ENCODE peak calls at places on chromosomes 6 and 20, in six cellular contexts. X is NB4, K is heart left ventricle, V is GM12891, L is body of pancreas, P is upper lobe of left lung. H is an unnamed sample.

GRCh38 chr6:106178900-106179299 is 92.8 kb downstream of the PRDM1 start:
- DNase-seq in P (no peak), X (peak), L (no peak), K (no peak), V (no peak), H (no peak)

GRCh38 chr6:159232751-159233150 is 63.6 kb downstream of the FNDC1 start:
- DNase-seq in P (no peak), X (no peak), L (no peak), K (no peak), V (no peak), H (no peak)

GRCh38 chr20:37522258-37523011 is 1.4 kb downstream of the NNAT start:
- DNase-seq in X (no peak), K (no peak), P (peak), V (no peak), L (no peak), H (peak)

GRCh38 chr20:40493071-40493470 is 196.0 kb downstream of the MAFB start:
- DNase-seq in K (peak), L (peak), X (no peak), V (no peak), P (peak), H (no peak)

GRCh38 chr20:20930500-20930899 is 175.7 kb downstream of the LINC00237 start:
- DNase-seq in X (no peak), L (no peak), K (no peak), V (no peak), P (no peak), H (no peak)

GRCh38 chr6:160031442-160031841 is 62.6 kb downstream of the IGF2R start:
- DNase-seq in X (no peak), V (no peak), L (no peak), P (no peak), K (no peak), H (no peak)

GRCh38 chr20:47230811-47231256 is 125.7 kb downstream of the ZMYND8 start:
- DNase-seq in X (peak), K (no peak), P (no peak), V (no peak), L (no peak), H (no peak)

GRCh38 chr6:166924531-166924930 is 31.8 kb downstream of the RNASET2 start:
- DNase-seq in L (no peak), P (no peak), X (no peak), K (no peak), V (no peak), H (no peak)

GRCh38 chr6:32084780-32085179 is 24.4 kb downstream of the TNXB start:
- DNase-seq in K (no peak), P (no peak), V (no peak), X (no peak), L (no peak), H (no peak)

GRCh38 chr20:20743511-20744169 is 31.2 kb upstream of the RALGAPA2 start:
- DNase-seq in K (peak), P (peak), V (no peak), X (peak), L (peak), H (peak)

GRCh38 chr6:1645466-1646185 is 35.9 kb downstream of the FOXC1 start:
- DNase-seq in K (no peak), L (no peak), V (no peak), P (no peak), X (no peak), H (no peak)

GRCh38 chr20:3109350-3110302 is 25.1 kb upstream of the AVP start:
- DNase-seq in X (no peak), L (no peak), V (no peak), P (no peak), K (peak), H (no peak)

GRCh38 chr6:12420626-12421025 is 130.5 kb downstream of the EDN1 start:
- DNase-seq in V (no peak), X (no peak), P (no peak), K (no peak), L (no peak), H (no peak)

GRCh38 chr6:118263929-118264486 is 284.1 kb upstream of the PLN start:
- DNase-seq in P (no peak), L (no peak), X (peak), V (no peak), K (no peak), H (peak)

GRCh38 chr6:75633045-75633444 is 31.4 kb downstream of the SENP6 start:
- DNase-seq in L (no peak), P (no peak), X (no peak), K (no peak), V (no peak), H (peak)

GRCh38 chr6:50927816-50928215 is 109.1 kb downstream of the TFAP2B start:
- DNase-seq in P (no peak), X (no peak), V (no peak), L (no peak), K (no peak), H (no peak)

GRCh38 chr20:52552181-52552872 is 360.7 kb upstream of the ZFP64 start:
- DNase-seq in L (no peak), V (no peak), P (no peak), K (no peak), X (no peak), H (no peak)

GRCh38 chr6:44100088-44100550 is 27.1 kb downstream of the MRPL14 start:
- DNase-seq in L (peak), X (peak), V (no peak), P (no peak), K (no peak), H (peak)

GRCh38 chr6:36983538-36983937 is 2.5 kb downstream of the MTCH1 start:
- DNase-seq in K (no peak), L (no peak), X (no peak), P (no peak), V (no peak), H (no peak)

GRCh38 chr20:63540417-63541186 is 3.4 kb upstream of the PTK6 start:
- DNase-seq in V (no peak), P (no peak), X (peak), K (no peak), L (no peak), H (no peak)

GRCh38 chr20:7516631-7517051 is 423.6 kb downstream of the HAO1 start:
- DNase-seq in V (no peak), P (no peak), X (no peak), L (no peak), K (no peak), H (no peak)

GRCh38 chr6:154414021-154414813 is 57.6 kb upstream of the IPCEF1 start:
- DNase-seq in P (no peak), K (no peak), V (no peak), L (no peak), X (peak), H (no peak)

GRCh38 chr6:149580880-149581279 is 14.7 kb downstream of the GINM1 start:
- DNase-seq in V (no peak), K (no peak), P (no peak), L (no peak), X (no peak), H (no peak)

GRCh38 chr6:119541132-119541905 is 191.8 kb upstream of the MAN1A1 start:
- DNase-seq in K (no peak), X (no peak), L (no peak), V (no peak), P (no peak), H (no peak)

GRCh38 chr6:48403587-48403986 is 292.6 kb upstream of the PTCHD4 start:
- DNase-seq in P (no peak), K (no peak), X (no peak), L (no peak), V (no peak), H (no peak)

GRCh38 chr6:168284187-168284586 is 35.4 kb downstream of the DACT2 start:
- DNase-seq in X (no peak), K (no peak), V (no peak), P (no peak), L (no peak), H (no peak)

GRCh38 chr6:169741344-169741743 is 10.0 kb downstream of the DYNLT2 start:
- DNase-seq in K (no peak), V (no peak), X (no peak), L (no peak), P (no peak), H (no peak)

GRCh38 chr6:80363501-80363900 is 257.0 kb downstream of the BCKDHB start:
- DNase-seq in L (no peak), X (no peak), V (no peak), K (no peak), P (no peak), H (no peak)

GRCh38 chr6:146851837-146852236 is 253.1 kb downstream of the ADGB start:
- DNase-seq in K (no peak), V (no peak), L (no peak), P (no peak), X (peak), H (no peak)

GRCh38 chr6:51139841-51140462 is 321.3 kb downstream of the TFAP2B start:
- DNase-seq in L (no peak), V (no peak), X (no peak), P (no peak), K (no peak), H (no peak)

GRCh38 chr6:169988769-169989550 is 237.5 kb downstream of the ERMARD start:
- DNase-seq in P (no peak), L (no peak), V (no peak), K (peak), X (no peak), H (no peak)

GRCh38 chr20:15205719-15206118 is 868.3 kb upstream of the FLRT3 start:
- DNase-seq in P (no peak), X (no peak), K (no peak), V (no peak), L (no peak), H (no peak)

GRCh38 chr20:63224272-63225081 is 8.5 kb upstream of the YTHDF1 start:
- DNase-seq in X (peak), P (peak), L (peak), K (peak), V (no peak), H (no peak)

GRCh38 chr6:16316741-16317251 is 78.4 kb downstream of the GMPR start:
- DNase-seq in X (peak), K (no peak), L (peak), P (no peak), V (no peak), H (peak)

GRCh38 chr6:157143171-157143884 is 180.0 kb downstream of the TMEM242 start:
- DNase-seq in K (no peak), X (no peak), V (no peak), L (no peak), P (no peak), H (no peak)

GRCh38 chr6:44732243-44732642 is 344.7 kb downstream of the CDC5L start:
- DNase-seq in K (no peak), X (no peak), L (no peak), V (no peak), P (no peak), H (no peak)

GRCh38 chr6:29792123-29793035 is 35.2 kb upstream of the HLA-G start:
- DNase-seq in K (peak), P (peak), X (no peak), V (peak), L (peak), H (peak)
- TF ChIP-seq POLR2A in K (no peak), P (no peak), X (no peak), V (no peak), L (peak), H (no peak)

GRCh38 chr20:35542990-35543389 is 1.1 kb downstream of the ERGIC3 start:
- DNase-seq in K (no peak), P (no peak), V (no peak), L (no peak), X (no peak), H (no peak)

GRCh38 chr20:35539756-35540212 is 2.1 kb upstream of the ERGIC3 start:
- DNase-seq in V (no peak), K (no peak), L (peak), P (peak), X (no peak), H (peak)

GRCh38 chr20:35541118-35541782 is 628 bp upstream of the ERGIC3 start:
- DNase-seq in V (no peak), X (no peak), L (no peak), K (no peak), P (no peak), H (no peak)

GRCh38 chr20:35544436-35544835 is 2.6 kb downstream of the ERGIC3 start:
- DNase-seq in X (no peak), L (no peak), P (no peak), K (no peak), V (no peak), H (no peak)

DNA sequence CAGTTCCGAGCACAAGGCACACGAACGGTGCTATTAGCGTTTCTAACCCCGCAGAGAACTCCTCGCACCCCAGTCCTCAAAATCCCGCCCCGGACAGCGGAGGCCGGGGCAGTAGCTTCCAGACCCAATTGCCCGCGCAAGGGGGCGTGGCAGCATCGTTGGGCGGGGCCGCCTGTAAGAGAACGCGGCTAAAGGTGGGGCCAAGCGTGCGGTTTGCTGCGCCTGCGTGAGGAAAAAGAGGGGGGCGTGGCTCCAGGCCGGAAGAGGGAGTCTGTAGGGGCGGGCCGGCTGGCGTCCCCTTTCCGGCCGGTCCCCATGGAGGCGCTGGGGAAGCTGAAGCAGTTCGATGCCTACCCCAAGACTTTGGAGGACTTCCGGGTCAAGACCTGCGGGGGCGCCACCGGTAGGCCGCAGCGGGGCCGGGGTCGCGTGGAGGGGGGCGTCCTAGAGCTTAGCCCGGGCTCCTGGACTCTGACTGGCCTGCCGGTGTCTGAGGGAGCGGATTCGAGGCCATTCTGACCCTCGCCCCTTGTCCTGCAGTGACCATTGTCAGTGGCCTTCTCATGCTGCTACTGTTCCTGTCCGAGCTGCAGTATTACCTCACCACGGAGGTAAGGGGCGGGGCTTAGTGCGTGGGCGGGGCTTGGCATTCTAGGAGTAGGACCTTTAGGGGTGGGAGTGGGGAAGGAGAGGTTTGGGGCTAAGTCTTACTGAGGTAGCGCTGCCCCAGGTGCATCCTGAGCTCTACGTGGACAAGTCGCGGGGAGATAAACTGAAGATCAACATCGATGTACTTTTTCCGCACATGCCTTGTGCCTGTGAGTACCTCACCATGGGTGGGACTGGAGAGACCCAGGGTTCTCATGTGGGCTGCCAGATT is at the start of gene ERGIC3:
- DNase-seq in X (peak), V (peak), K (peak), L (peak), P (peak), H (peak)
- TF ChIP-seq POLR2A in X (peak), V (peak), K (peak), L (peak), P (no peak), H (peak)

GRCh38 chr6:84763397-84764331 is 734 bp downstream of the TBX18 start:
- DNase-seq in V (no peak), X (no peak), L (peak), P (no peak), K (peak), H (peak)
- TF ChIP-seq POLR2A in V (no peak), X (no peak), L (no peak), P (no peak), K (peak), H (no peak)

GRCh38 chr20:50169329-50169823 is 15.9 kb upstream of the PEDS1 start:
- DNase-seq in L (peak), V (no peak), K (peak), P (peak), X (peak), H (peak)

GRCh38 chr20:50174456-50174855 is 16.2 kb upstream of the CEBPB start:
- DNase-seq in V (no peak), P (no peak), L (no peak), X (no peak), K (no peak), H (no peak)

GRCh38 chr20:50170549-50171220 is 17.2 kb upstream of the PEDS1 start:
- DNase-seq in K (no peak), L (no peak), X (no peak), P (no peak), V (no peak), H (no peak)

GRCh38 chr20:50175938-50176933 is 14.4 kb upstream of the CEBPB start:
- DNase-seq in V (no peak), K (no peak), L (no peak), P (no peak), X (no peak), H (no peak)

GRCh38 chr20:50172347-50173013 is 18.1 kb upstream of the CEBPB start:
- DNase-seq in K (peak), V (no peak), X (no peak), P (peak), L (peak), H (peak)
- TF ChIP-seq POLR2A in K (peak), V (no peak), X (no peak), P (peak), L (peak), H (no peak)

DNA sequence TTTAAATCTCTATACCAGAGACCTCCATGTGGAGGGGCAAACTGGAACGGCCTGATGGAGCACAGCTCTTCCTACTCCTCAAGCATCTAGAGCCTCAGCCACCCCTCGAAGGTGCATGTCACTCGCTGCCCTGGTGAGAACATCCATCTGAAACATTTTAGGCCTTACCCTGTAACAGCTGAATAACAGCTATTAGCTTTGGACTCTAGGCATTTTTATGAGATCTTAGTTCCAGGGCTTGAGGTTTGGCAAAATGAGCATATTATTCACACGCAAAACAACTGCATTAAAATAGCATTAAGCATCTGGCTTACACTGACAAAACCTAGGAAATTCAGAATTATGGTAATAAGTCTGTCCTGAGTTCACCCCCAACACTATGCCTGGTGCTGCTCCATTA is 56.1 kb downstream of the ADAT2 start:
- DNase-seq in V (no peak), X (no peak), P (no peak), L (no peak), K (no peak), H (no peak)
- TF ChIP-seq POLR2A in V (no peak), X (no peak), P (no peak), L (no peak), K (no peak), H (no peak)

DNA sequence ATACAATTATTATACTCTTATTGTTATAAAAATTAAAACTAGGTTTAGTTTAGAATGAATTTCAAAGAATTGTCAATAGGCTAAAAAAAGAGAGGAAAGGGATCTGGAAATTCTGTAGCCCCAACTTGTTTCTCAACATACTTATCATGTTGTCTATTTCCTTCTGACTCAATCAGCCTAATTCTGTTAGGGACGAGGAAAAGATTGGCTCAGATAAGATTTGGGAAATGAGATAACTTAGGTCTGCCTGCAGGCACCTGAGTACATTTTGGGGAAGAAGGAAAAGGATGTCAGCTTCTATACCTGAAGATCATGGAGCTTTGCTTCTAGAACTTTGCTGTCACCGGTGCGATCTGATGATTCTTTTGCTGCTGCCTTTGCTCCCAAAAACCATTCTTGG is 238.8 kb downstream of the SYNE1 start:
- DNase-seq in L (no peak), P (no peak), V (no peak), X (no peak), K (no peak), H (no peak)
- TF ChIP-seq POLR2A in L (no peak), P (no peak), V (no peak), X (no peak), K (no peak), H (no peak)